ENCODE peak calls at places on chromosomes 13 and 19, in seven cellular contexts. One of them, this sample, is unnamed.

GRCh38 chr19:3554254-3555083 is 2.9 kb downstream of the MFSD12 start:
- DNase-seq in stimulated activated CD8-positive, alpha-beta memory T cell treated with anti-CD3 and anti-CD28 coated beads, Interleukin-12 subunit alpha, Interleukin-12 subunit beta, amount 100 ng/mL, for 1 hour: no peak
- DNase-seq in brain microvascular endothelial cell: no peak
- DNase-seq in CD4-positive, CD25-positive, alpha-beta regulatory T cell: peak; percentile 20
- DNase-seq in T-helper 2 cell treated with Interferon-gamma antibody and Interleukin-4, amounts not matched to agents 5 μg/mL and 100 μg/mL, for 36 hours: no peak
- DNase-seq in T-helper 1 cell: peak; percentile 45
- DNase-seq in upper lobe of right lung: no peak
- DNase-seq in this sample: no peak

GRCh38 chr19:29324717-29325116 is 111.8 kb upstream of the UQCRFS1 start:
- DNase-seq in brain microvascular endothelial cell: no peak
- DNase-seq in upper lobe of right lung: no peak
- DNase-seq in stimulated activated CD8-positive, alpha-beta memory T cell treated with anti-CD3 and anti-CD28 coated beads, Interleukin-12 subunit alpha, Interleukin-12 subunit beta, amount 100 ng/mL, for 1 hour: no peak
- DNase-seq in T-helper 1 cell: no peak
- DNase-seq in CD4-positive, CD25-positive, alpha-beta regulatory T cell: no peak
- DNase-seq in T-helper 2 cell treated with Interferon-gamma antibody and Interleukin-4, amounts not matched to agents 5 μg/mL and 100 μg/mL, for 36 hours: no peak
- DNase-seq in this sample: no peak

GRCh38 chr13:90760639-90761038 is 586.8 kb upstream of the MIR17HG start:
- DNase-seq in T-helper 2 cell treated with Interferon-gamma antibody and Interleukin-4, amounts not matched to agents 5 μg/mL and 100 μg/mL, for 36 hours: no peak
- DNase-seq in T-helper 1 cell: no peak
- DNase-seq in CD4-positive, CD25-positive, alpha-beta regulatory T cell: no peak
- DNase-seq in brain microvascular endothelial cell: no peak
- DNase-seq in stimulated activated CD8-positive, alpha-beta memory T cell treated with anti-CD3 and anti-CD28 coated beads, Interleukin-12 subunit alpha, Interleukin-12 subunit beta, amount 100 ng/mL, for 1 hour: no peak
- DNase-seq in upper lobe of right lung: no peak
- DNase-seq in this sample: no peak

GRCh38 chr13:95452376-95452775 is 100.1 kb upstream of the CLDN10 start:
- DNase-seq in T-helper 2 cell treated with Interferon-gamma antibody and Interleukin-4, amounts not matched to agents 5 μg/mL and 100 μg/mL, for 36 hours: no peak
- DNase-seq in CD4-positive, CD25-positive, alpha-beta regulatory T cell: no peak
- DNase-seq in brain microvascular endothelial cell: no peak
- DNase-seq in stimulated activated CD8-positive, alpha-beta memory T cell treated with anti-CD3 and anti-CD28 coated beads, Interleukin-12 subunit alpha, Interleukin-12 subunit beta, amount 100 ng/mL, for 1 hour: no peak
- DNase-seq in upper lobe of right lung: no peak
- DNase-seq in T-helper 1 cell: no peak
- DNase-seq in this sample: no peak

GRCh38 chr13:38914070-38914469 is 76.6 kb downstream of the STOML3 start:
- DNase-seq in CD4-positive, CD25-positive, alpha-beta regulatory T cell: no peak
- DNase-seq in stimulated activated CD8-positive, alpha-beta memory T cell treated with anti-CD3 and anti-CD28 coated beads, Interleukin-12 subunit alpha, Interleukin-12 subunit beta, amount 100 ng/mL, for 1 hour: no peak
- DNase-seq in T-helper 1 cell: no peak
- DNase-seq in brain microvascular endothelial cell: no peak
- DNase-seq in upper lobe of right lung: no peak
- DNase-seq in T-helper 2 cell treated with Interferon-gamma antibody and Interleukin-4, amounts not matched to agents 5 μg/mL and 100 μg/mL, for 36 hours: no peak
- DNase-seq in this sample: no peak

GRCh38 chr19:768424-768823 is 17.5 kb downstream of the MISP start:
- DNase-seq in T-helper 1 cell: no peak
- DNase-seq in brain microvascular endothelial cell: peak; percentile 77
- DNase-seq in stimulated activated CD8-positive, alpha-beta memory T cell treated with anti-CD3 and anti-CD28 coated beads, Interleukin-12 subunit alpha, Interleukin-12 subunit beta, amount 100 ng/mL, for 1 hour: no peak
- DNase-seq in CD4-positive, CD25-positive, alpha-beta regulatory T cell: no peak
- DNase-seq in upper lobe of right lung: no peak
- DNase-seq in T-helper 2 cell treated with Interferon-gamma antibody and Interleukin-4, amounts not matched to agents 5 μg/mL and 100 μg/mL, for 36 hours: no peak
- DNase-seq in this sample: no peak

GRCh38 chr19:44585371-44586141 is 27.8 kb upstream of the IGSF23 start:
- DNase-seq in T-helper 2 cell treated with Interferon-gamma antibody and Interleukin-4, amounts not matched to agents 5 μg/mL and 100 μg/mL, for 36 hours: no peak
- DNase-seq in brain microvascular endothelial cell: peak; percentile 39
- DNase-seq in T-helper 1 cell: no peak
- DNase-seq in stimulated activated CD8-positive, alpha-beta memory T cell treated with anti-CD3 and anti-CD28 coated beads, Interleukin-12 subunit alpha, Interleukin-12 subunit beta, amount 100 ng/mL, for 1 hour: no peak
- DNase-seq in CD4-positive, CD25-positive, alpha-beta regulatory T cell: no peak
- DNase-seq in upper lobe of right lung: no peak
- DNase-seq in this sample: no peak

GRCh38 chr13:39448831-39449230 is 154.2 kb downstream of the LHFPL6 start:
- DNase-seq in T-helper 2 cell treated with Interferon-gamma antibody and Interleukin-4, amounts not matched to agents 5 μg/mL and 100 μg/mL, for 36 hours: no peak
- DNase-seq in CD4-positive, CD25-positive, alpha-beta regulatory T cell: no peak
- DNase-seq in stimulated activated CD8-positive, alpha-beta memory T cell treated with anti-CD3 and anti-CD28 coated beads, Interleukin-12 subunit alpha, Interleukin-12 subunit beta, amount 100 ng/mL, for 1 hour: no peak
- DNase-seq in T-helper 1 cell: no peak
- DNase-seq in brain microvascular endothelial cell: no peak
- DNase-seq in upper lobe of right lung: no peak
- DNase-seq in this sample: no peak

GRCh38 chr13:106286811-106287210 is 248.7 kb downstream of the EFNB2 start:
- DNase-seq in T-helper 2 cell treated with Interferon-gamma antibody and Interleukin-4, amounts not matched to agents 5 μg/mL and 100 μg/mL, for 36 hours: no peak
- DNase-seq in T-helper 1 cell: no peak
- DNase-seq in upper lobe of right lung: no peak
- DNase-seq in stimulated activated CD8-positive, alpha-beta memory T cell treated with anti-CD3 and anti-CD28 coated beads, Interleukin-12 subunit alpha, Interleukin-12 subunit beta, amount 100 ng/mL, for 1 hour: no peak
- DNase-seq in CD4-positive, CD25-positive, alpha-beta regulatory T cell: no peak
- DNase-seq in brain microvascular endothelial cell: no peak
- DNase-seq in this sample: no peak

This sample was measured in mesenteric fat pad.